ENCODE peak calls at places on chromosomes 11 and 22, in seven cellular contexts. One of them, this sample, is unnamed. For H3K4me1, the result is how much of the 10 kb centered on the place peaks cover.

GRCh38 chr22:27113211-27114030 is 456.0 kb downstream of the MIAT start:
- DNase-seq in IMR-90: peak
- DNase-seq in lower lobe of right lung: no peak
- DNase-seq in heart left ventricle: no peak
- DNase-seq in HCT116: peak
- DNase-seq in adrenal gland: peak
- DNase-seq in gastrocnemius medialis: peak
- DNase-seq in this sample: peak

GRCh38 chr11:64539239-64539638 is 51.8 kb upstream of the SLC22A12 start:
- DNase-seq in lower lobe of right lung: peak
- DNase-seq in heart left ventricle: no peak
- DNase-seq in IMR-90: no peak
- DNase-seq in gastrocnemius medialis: no peak
- DNase-seq in adrenal gland: no peak
- DNase-seq in HCT116: no peak
- DNase-seq in this sample: no peak

GRCh38 chr11:34104680-34105078 is 750 bp upstream of the NAT10 start:
- DNase-seq in adrenal gland: no peak
- DNase-seq in IMR-90: no peak
- DNase-seq in gastrocnemius medialis: no peak
- DNase-seq in HCT116: no peak
- DNase-seq in lower lobe of right lung: no peak
- DNase-seq in heart left ventricle: no peak
- DNase-seq in this sample: no peak

GRCh38 chr11:8983552-8983951 is 19.3 kb upstream of the TMEM9B start:
- DNase-seq in heart left ventricle: no peak
- DNase-seq in lower lobe of right lung: no peak
- DNase-seq in HCT116: no peak
- DNase-seq in adrenal gland: no peak
- DNase-seq in IMR-90: no peak
- DNase-seq in gastrocnemius medialis: no peak
- DNase-seq in this sample: no peak

GRCh38 chr11:34648036-34648435 is 27.1 kb downstream of the EHF start:
- DNase-seq in heart left ventricle: no peak
- DNase-seq in IMR-90: no peak
- DNase-seq in lower lobe of right lung: no peak
- DNase-seq in HCT116: no peak
- DNase-seq in adrenal gland: no peak
- DNase-seq in gastrocnemius medialis: no peak
- DNase-seq in this sample: no peak

GRCh38 chr22:20319041-20319744 is 667 bp downstream of the DGCR6L start:
- DNase-seq in gastrocnemius medialis: no peak
- DNase-seq in adrenal gland: no peak
- DNase-seq in heart left ventricle: no peak
- DNase-seq in HCT116: no peak
- DNase-seq in IMR-90: no peak
- DNase-seq in lower lobe of right lung: peak
- DNase-seq in this sample: peak

GRCh38 chr11:21810650-21811049 is 382.2 kb upstream of the ANO5 start:
- DNase-seq in lower lobe of right lung: no peak
- DNase-seq in HCT116: no peak
- DNase-seq in IMR-90: no peak
- DNase-seq in gastrocnemius medialis: no peak
- DNase-seq in heart left ventricle: no peak
- DNase-seq in adrenal gland: no peak
- DNase-seq in this sample: no peak

GRCh38 chr11:63610604-63611394 is 3.4 kb downstream of the PLAAT3 start:
- DNase-seq in adrenal gland: no peak
- DNase-seq in IMR-90: no peak
- DNase-seq in heart left ventricle: no peak
- DNase-seq in gastrocnemius medialis: no peak
- DNase-seq in lower lobe of right lung: no peak
- DNase-seq in HCT116: no peak
- DNase-seq in this sample: no peak

GRCh38 chr11:13166036-13166435 is 111.6 kb upstream of the BMAL1 start:
- DNase-seq in adrenal gland: no peak
- DNase-seq in lower lobe of right lung: no peak
- DNase-seq in IMR-90: peak
- DNase-seq in gastrocnemius medialis: no peak
- DNase-seq in heart left ventricle: no peak
- DNase-seq in HCT116: no peak
- DNase-seq in this sample: no peak

GRCh38 chr22:46070722-46071450 is 79.4 kb upstream of the PPARA start:
- DNase-seq in adrenal gland: peak
- DNase-seq in HCT116: no peak
- DNase-seq in gastrocnemius medialis: peak
- DNase-seq in IMR-90: peak
- DNase-seq in lower lobe of right lung: peak
- DNase-seq in heart left ventricle: peak
- DNase-seq in this sample: peak

GRCh38 chr22:44026630-44027511 is 2.8 kb downstream of the PARVB start:
- DNase-seq in lower lobe of right lung: peak
- DNase-seq in heart left ventricle: peak
- DNase-seq in HCT116: no peak
- DNase-seq in gastrocnemius medialis: peak
- DNase-seq in IMR-90: peak
- DNase-seq in adrenal gland: peak
- DNase-seq in this sample: peak

GRCh38 chr22:44023404-44024287 is 456 bp upstream of the PARVB start:
- DNase-seq in HCT116: no peak
- DNase-seq in heart left ventricle: peak
- DNase-seq in IMR-90: peak
- DNase-seq in gastrocnemius medialis: peak
- DNase-seq in lower lobe of right lung: peak
- DNase-seq in adrenal gland: peak
- DNase-seq in this sample: peak

GRCh38 chr22:44025171-44026065 is 1.3 kb downstream of the PARVB start:
- DNase-seq in IMR-90: no peak
- DNase-seq in adrenal gland: peak
- DNase-seq in HCT116: no peak
- DNase-seq in heart left ventricle: peak
- DNase-seq in lower lobe of right lung: peak
- DNase-seq in gastrocnemius medialis: no peak
- DNase-seq in this sample: peak

GRCh38 chr22:44026066-44026629 is 2.0 kb downstream of the PARVB start:
- DNase-seq in lower lobe of right lung: peak
- DNase-seq in IMR-90: no peak
- DNase-seq in HCT116: no peak
- DNase-seq in gastrocnemius medialis: no peak
- DNase-seq in heart left ventricle: no peak
- DNase-seq in adrenal gland: no peak
- DNase-seq in this sample: no peak

DNA sequence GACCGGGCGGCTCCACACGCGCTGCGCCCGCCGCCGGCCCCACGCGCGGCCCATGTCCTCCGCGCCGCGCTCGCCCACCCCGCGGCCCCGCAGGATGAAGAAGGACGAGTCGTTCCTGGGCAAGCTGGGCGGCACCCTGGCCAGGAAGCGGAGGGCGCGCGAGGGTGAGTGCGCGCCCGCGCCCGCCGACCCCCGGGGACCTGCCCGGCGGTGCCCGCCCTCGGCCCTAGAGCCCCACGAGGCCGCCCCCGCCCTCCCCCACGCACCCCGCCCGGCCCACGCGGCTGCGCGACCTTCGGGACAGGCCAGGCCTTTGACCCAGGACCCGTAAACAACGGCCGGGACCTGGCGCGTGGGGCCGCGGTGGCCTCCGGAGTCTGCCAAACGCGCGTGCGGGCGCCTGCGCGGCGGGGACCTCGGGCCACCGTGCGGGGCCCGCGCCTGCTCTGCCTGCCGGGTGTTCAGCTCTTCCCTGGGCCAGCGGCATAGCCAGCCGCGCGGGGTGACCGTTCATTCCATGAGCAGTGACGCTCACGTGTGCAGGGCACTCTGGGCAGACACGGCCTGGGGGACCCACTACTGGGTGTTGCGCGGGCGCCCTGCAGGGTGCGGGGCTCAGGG is at the start of gene PARVB:
- DNase-seq in gastrocnemius medialis: no peak
- DNase-seq in IMR-90: no peak
- DNase-seq in HCT116: no peak
- DNase-seq in adrenal gland: peak
- DNase-seq in lower lobe of right lung: peak
- DNase-seq in heart left ventricle: peak
- DNase-seq in this sample: no peak
- H3K27ac ChIP-seq in gastrocnemius medialis: peak
- H3K27ac ChIP-seq in IMR-90: peak
- H3K27ac ChIP-seq in HCT116: peak
- H3K27ac ChIP-seq in adrenal gland: peak
- H3K27ac ChIP-seq in lower lobe of right lung: peak
- H3K27ac ChIP-seq in heart left ventricle: peak
- H3K27ac ChIP-seq in this sample: peak

GRCh38 chr11:125264091-125265022 is 99.8 kb downstream of the PKNOX2 start:
- DNase-seq in adrenal gland: no peak
- DNase-seq in lower lobe of right lung: no peak
- DNase-seq in HCT116: no peak
- DNase-seq in IMR-90: no peak
- DNase-seq in gastrocnemius medialis: no peak
- DNase-seq in heart left ventricle: no peak
- DNase-seq in this sample: no peak

GRCh38 chr11:125263268-125263790 is 98.8 kb downstream of the PKNOX2 start:
- DNase-seq in HCT116: no peak
- DNase-seq in gastrocnemius medialis: peak
- DNase-seq in heart left ventricle: peak
- DNase-seq in lower lobe of right lung: peak
- DNase-seq in IMR-90: peak
- DNase-seq in adrenal gland: peak
- DNase-seq in this sample: peak

GRCh38 chr11:125262194-125262824 is 97.8 kb downstream of the PKNOX2 start:
- DNase-seq in lower lobe of right lung: no peak
- DNase-seq in HCT116: no peak
- DNase-seq in gastrocnemius medialis: no peak
- DNase-seq in IMR-90: no peak
- DNase-seq in heart left ventricle: no peak
- DNase-seq in adrenal gland: no peak
- DNase-seq in this sample: no peak

GRCh38 chr11:125261471-125262087 is 97.0 kb downstream of the PKNOX2 start:
- DNase-seq in heart left ventricle: no peak
- DNase-seq in adrenal gland: no peak
- DNase-seq in gastrocnemius medialis: no peak
- DNase-seq in lower lobe of right lung: no peak
- DNase-seq in HCT116: no peak
- DNase-seq in IMR-90: no peak
- DNase-seq in this sample: no peak

GRCh38 chr11:125262825-125263218 is 98.3 kb downstream of the PKNOX2 start:
- DNase-seq in gastrocnemius medialis: no peak
- DNase-seq in adrenal gland: no peak
- DNase-seq in IMR-90: peak
- DNase-seq in HCT116: no peak
- DNase-seq in heart left ventricle: no peak
- DNase-seq in lower lobe of right lung: no peak
- DNase-seq in this sample: no peak
- H3K4me1 ChIP-seq in gastrocnemius medialis: under half
- H3K4me1 ChIP-seq in adrenal gland: under half
- H3K4me1 ChIP-seq in IMR-90: under half
- H3K4me1 ChIP-seq in HCT116: under half
- H3K4me1 ChIP-seq in heart left ventricle: under half
- H3K4me1 ChIP-seq in lower lobe of right lung: under half
- H3K4me1 ChIP-seq in this sample: under half

DNA sequence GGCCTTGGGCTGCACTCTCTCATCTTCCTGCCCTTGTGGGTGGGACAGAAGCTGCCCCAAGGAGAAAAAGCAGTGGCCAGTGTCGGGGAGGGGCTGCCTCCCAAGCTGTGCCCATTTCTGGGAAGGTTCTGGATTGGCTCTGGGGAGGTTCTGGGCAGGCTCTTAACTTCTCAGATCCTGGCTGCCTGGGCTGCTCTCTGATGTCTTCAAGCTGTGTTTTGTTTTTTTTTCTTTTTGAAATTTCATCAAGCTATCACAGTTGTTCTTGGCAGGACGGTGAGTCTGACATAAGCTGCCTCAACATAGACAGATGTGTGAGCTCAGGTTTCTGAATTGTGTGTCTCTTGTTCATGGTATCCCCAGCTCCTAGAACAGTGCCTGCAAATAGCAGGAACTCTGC is 1032.0 kb downstream of the BRD1 start:
- DNase-seq in lower lobe of right lung: no peak
- DNase-seq in IMR-90: no peak
- DNase-seq in gastrocnemius medialis: no peak
- DNase-seq in HCT116: no peak
- DNase-seq in adrenal gland: no peak
- DNase-seq in heart left ventricle: no peak
- DNase-seq in this sample: no peak
- H3K27ac ChIP-seq in lower lobe of right lung: no peak
- H3K27ac ChIP-seq in IMR-90: no peak
- H3K27ac ChIP-seq in gastrocnemius medialis: no peak
- H3K27ac ChIP-seq in HCT116: no peak
- H3K27ac ChIP-seq in adrenal gland: no peak
- H3K27ac ChIP-seq in heart left ventricle: no peak
- H3K27ac ChIP-seq in this sample: no peak

GRCh38 chr11:69640995-69641581 is at the start of gene CCND1:
- DNase-seq in HCT116: peak
- DNase-seq in IMR-90: peak
- DNase-seq in adrenal gland: peak
- DNase-seq in gastrocnemius medialis: no peak
- DNase-seq in lower lobe of right lung: peak
- DNase-seq in heart left ventricle: peak
- DNase-seq in this sample: peak

GRCh38 chr11:69640260-69640994 is 529 bp upstream of the CCND1 start:
- DNase-seq in adrenal gland: peak
- DNase-seq in HCT116: no peak
- DNase-seq in lower lobe of right lung: no peak
- DNase-seq in IMR-90: no peak
- DNase-seq in gastrocnemius medialis: no peak
- DNase-seq in heart left ventricle: no peak
- DNase-seq in this sample: no peak

GRCh38 chr11:69642549-69642912 is 1.6 kb downstream of the CCND1 start:
- DNase-seq in adrenal gland: peak
- DNase-seq in lower lobe of right lung: no peak
- DNase-seq in HCT116: no peak
- DNase-seq in heart left ventricle: no peak
- DNase-seq in gastrocnemius medialis: no peak
- DNase-seq in IMR-90: no peak
- DNase-seq in this sample: no peak

GRCh38 chr11:69642913-69643632 is 2.1 kb downstream of the CCND1 start:
- DNase-seq in IMR-90: peak
- DNase-seq in gastrocnemius medialis: peak
- DNase-seq in HCT116: no peak
- DNase-seq in adrenal gland: peak
- DNase-seq in heart left ventricle: peak
- DNase-seq in lower lobe of right lung: peak
- DNase-seq in this sample: peak

GRCh38 chr11:69641681-69642548 is 959 bp downstream of the CCND1 start:
- DNase-seq in HCT116: no peak
- DNase-seq in IMR-90: no peak
- DNase-seq in heart left ventricle: no peak
- DNase-seq in adrenal gland: no peak
- DNase-seq in gastrocnemius medialis: no peak
- DNase-seq in lower lobe of right lung: no peak
- DNase-seq in this sample: no peak
- H3K4me1 ChIP-seq in HCT116: half or more
- H3K4me1 ChIP-seq in IMR-90: under half
- H3K4me1 ChIP-seq in heart left ventricle: half or more
- H3K4me1 ChIP-seq in adrenal gland: half or more
- H3K4me1 ChIP-seq in gastrocnemius medialis: half or more
- H3K4me1 ChIP-seq in lower lobe of right lung: half or more
- H3K4me1 ChIP-seq in this sample: under half

This sample was measured in uterus.